ENCODE peak calls at places on chromosomes 5 and 9, in eight cellular contexts. P is C1 segment of cervical spinal cord, Z is DMS153, X is occipital lobe, R is cardiac muscle cell, K is NCI-H748 treated with DMSO at 0.1 percent for 48 hours, H is AML-193, Q is hippocampal formation. O is an unnamed sample.
A peak's percentile ranks its signal among the peaks of the same experiment; 100 is the strongest.

GRCh38 chr5:158461240-158461854 is 602.4 kb upstream of the CLINT1 start:
- DNase-seq in P (no peak), Z (no peak), X (no peak), R (no peak), K (no peak), H (no peak), Q (no peak), O (no peak)

GRCh38 chr5:33890633-33891032 is 1.2 kb downstream of the ADAMTS12 start:
- DNase-seq in P (no peak), Z (no peak), X (no peak), R (peak; percentile 49), K (no peak), H (no peak), Q (no peak), O (no peak)

GRCh38 chr5:65329266-65329665 is 152.5 kb downstream of the ADAMTS6 start:
- DNase-seq in P (no peak), Z (no peak), X (no peak), R (no peak), K (no peak), H (no peak), Q (no peak), O (no peak)

GRCh38 chr9:136107953-136108647 is 10.6 kb downstream of the TMEM250 start:
- DNase-seq in P (no peak), Z (peak; percentile 96), X (no peak), R (no peak), K (peak; percentile 44), H (no peak), Q (no peak), O (peak; percentile 76)

GRCh38 chr5:1564182-1564748 is 40.5 kb upstream of the LPCAT1 start:
- DNase-seq in P (no peak), Z (no peak), X (no peak), R (no peak), K (no peak), H (no peak), Q (peak; percentile 13), O (no peak)

GRCh38 chr9:83574482-83574881 is 36.3 kb upstream of the FRMD3 start:
- DNase-seq in P (no peak), Z (no peak), X (no peak), R (no peak), K (no peak), H (no peak), Q (no peak), O (no peak)

GRCh38 chr9:17587113-17587512 is 8.2 kb downstream of the SH3GL2 start:
- DNase-seq in P (no peak), Z (no peak), X (no peak), R (no peak), K (no peak), H (no peak), Q (no peak), O (no peak)

GRCh38 chr5:138611295-138612220 is 36.4 kb upstream of the HSPA9 start:
- DNase-seq in P (peak; percentile 52), Z (no peak), X (peak; percentile 68), R (peak; percentile 64), K (no peak), H (no peak), Q (peak; percentile 73), O (no peak)

GRCh38 chr9:122754825-122755224 is 12.7 kb downstream of the OR1L6 start:
- DNase-seq in P (no peak), Z (no peak), X (no peak), R (no peak), K (no peak), H (no peak), Q (no peak), O (no peak)

GRCh38 chr9:82148849-82149544 is 160.4 kb downstream of the SPATA31D1 start:
- DNase-seq in P (no peak), Z (peak; percentile 49), X (no peak), R (peak; percentile 31), K (peak; percentile 43), H (no peak), Q (no peak), O (no peak)

GRCh38 chr9:97438666-97439065 is 26.8 kb downstream of the TDRD7 start:
- DNase-seq in P (no peak), Z (no peak), X (no peak), R (no peak), K (no peak), H (no peak), Q (no peak), O (no peak)

GRCh38 chr5:54651482-54652076 is 134.0 kb downstream of the SNX18 start:
- DNase-seq in P (no peak), Z (peak; percentile 61), X (no peak), R (peak; percentile 32), K (no peak), H (no peak), Q (no peak), O (peak; percentile 66)

GRCh38 chr5:35246411-35246810 is 16.1 kb upstream of the PRLR start:
- DNase-seq in P (no peak), Z (no peak), X (no peak), R (peak; percentile 15), K (no peak), H (no peak), Q (no peak), O (no peak)

GRCh38 chr5:3659907-3660306 is 64.3 kb downstream of the IRX1 start:
- DNase-seq in P (no peak), Z (no peak), X (no peak), R (no peak), K (no peak), H (no peak), Q (no peak), O (no peak)

GRCh38 chr5:10202089-10202753 is 47.5 kb downstream of the ATPSCKMT start:
- DNase-seq in P (no peak), Z (no peak), X (no peak), R (no peak), K (no peak), H (no peak), Q (no peak), O (no peak)

O was measured in NCI-H774.